ENCODE peak calls at places on chromosomes 5 and 9, in four cellular contexts. W is activated naive CD4-positive, alpha-beta T cell; U is germinal center; C is fibroblast of mammary gland. L is an unnamed sample.

GRCh38 chr5:113487411-113487778 is 858 bp downstream of the MCC start:
- DNase-seq in W (no peak), C (peak), U (peak), L (peak)

GRCh38 chr5:176750144-176750543 is 60.2 kb upstream of the UNC5A start:
- DNase-seq in C (no peak), W (no peak), U (no peak), L (no peak)

GRCh38 chr5:119318256-119318914 is 37.4 kb upstream of the TNFAIP8 start:
- DNase-seq in C (no peak), U (no peak), W (no peak), L (no peak)

GRCh38 chr5:135329913-135330797 is 68.9 kb downstream of the MACROH2A1 start:
- DNase-seq in C (no peak), U (no peak), W (no peak), L (no peak)

GRCh38 chr5:14173419-14174234 is 30.5 kb downstream of the TRIO start:
- DNase-seq in U (no peak), W (no peak), C (no peak), L (peak)

GRCh38 chr5:32612134-32612888 is 27.0 kb downstream of the SUB1 start:
- DNase-seq in U (no peak), W (no peak), C (no peak), L (peak)

GRCh38 chr5:18179579-18179978 is 545.3 kb downstream of the TAF11L14 start:
- DNase-seq in C (no peak), W (no peak), U (no peak), L (no peak)

GRCh38 chr9:5364294-5364990 is 24.8 kb upstream of the RLN1 start:
- DNase-seq in U (no peak), C (peak), W (no peak), L (peak)

GRCh38 chr9:89602978-89603628 is 1.7 kb upstream of the GADD45G start:
- DNase-seq in W (peak), C (peak), U (peak), L (peak)

GRCh38 chr9:89853161-89853560 is 248.3 kb downstream of the GADD45G start:
- DNase-seq in C (no peak), W (no peak), U (no peak), L (no peak)

GRCh38 chr9:89444212-89444611 is 53.7 kb downstream of the SEMA4D start:
- DNase-seq in U (no peak), C (no peak), W (peak), L (no peak)

GRCh38 chr5:176588297-176588696 is 21.7 kb downstream of the GPRIN1 start:
- DNase-seq in W (no peak), C (no peak), U (no peak), L (no peak)

GRCh38 chr5:62212648-62213047 is 93.4 kb upstream of the KIF2A start:
- DNase-seq in C (no peak), U (no peak), W (no peak), L (no peak)

GRCh38 chr9:111957856-111958631 is 61.4 kb downstream of the UGCG start:
- DNase-seq in W (no peak), C (peak), U (no peak), L (peak)

GRCh38 chr9:21402387-21403247 is 6.3 kb upstream of the IFNA8 start:
- DNase-seq in W (no peak), U (no peak), C (no peak), L (peak)

GRCh38 chr9:132823370-132824144 is 54.5 kb downstream of the AK8 start:
- DNase-seq in W (no peak), C (no peak), U (no peak), L (no peak)

GRCh38 chr5:138138949-138139775 is at the start of gene NME5:
- DNase-seq in W (no peak), U (peak), C (peak), L (no peak)

GRCh38 chr5:97121848-97122247 is 20.6 kb downstream of the LIX1 start:
- DNase-seq in U (no peak), C (no peak), W (no peak), L (no peak)

GRCh38 chr5:36482812-36483211 is 123.6 kb upstream of the SLC1A3 start:
- DNase-seq in C (no peak), W (no peak), U (no peak), L (no peak)

GRCh38 chr5:81165493-81166119 is 67.5 kb upstream of the CKMT2 start:
- DNase-seq in C (peak), U (peak), W (peak), L (peak)

GRCh38 chr5:113090336-113091106 is 113.9 kb downstream of the DCP2 start:
- DNase-seq in W (no peak), C (no peak), U (no peak), L (no peak)

GRCh38 chr9:130444565-130445221 is at the start of gene ASS1:
- DNase-seq in U (peak), C (no peak), W (no peak), L (peak)

GRCh38 chr9:19122490-19123042 is 4.7 kb downstream of the PLIN2 start:
- DNase-seq in W (no peak), C (no peak), U (no peak), L (peak)

GRCh38 chr9:79657891-79658290 is 86.1 kb downstream of the TLE4 start:
- DNase-seq in W (no peak), U (no peak), C (no peak), L (peak)

GRCh38 chr9:104881991-104882555 is 45.9 kb downstream of the ABCA1 start:
- DNase-seq in W (no peak), C (no peak), U (no peak), L (no peak)

GRCh38 chr9:72401396-72401795 is 36.4 kb upstream of the ZFAND5 start:
- DNase-seq in C (no peak), W (no peak), U (no peak), L (no peak)

GRCh38 chr5:21817668-21818419 is 1035.3 kb downstream of the CDH12 start:
- DNase-seq in U (no peak), C (peak), W (no peak), L (peak)

GRCh38 chr9:126633881-126634558 is 20.3 kb downstream of the LMX1B start:
- DNase-seq in W (no peak), C (no peak), U (no peak), L (no peak)

GRCh38 chr9:78408388-78408787 is 111.5 kb downstream of the PSAT1 start:
- DNase-seq in W (no peak), C (no peak), U (no peak), L (no peak)

GRCh38 chr9:93122721-93123221 is 11.3 kb downstream of the NINJ1 start:
- DNase-seq in C (no peak), U (no peak), W (no peak), L (no peak)

GRCh38 chr9:105064248-105065118 is 136.5 kb upstream of the ABCA1 start:
- DNase-seq in C (peak), U (no peak), W (no peak), L (peak)

GRCh38 chr5:111530298-111530740 is 18.0 kb upstream of the STARD4 start:
- DNase-seq in U (peak), C (peak), W (peak), L (peak)

GRCh38 chr9:89886281-89886700 is 281.5 kb downstream of the GADD45G start:
- DNase-seq in W (no peak), C (no peak), U (no peak), L (no peak)

GRCh38 chr9:86903461-86904010 is 43.8 kb downstream of the GAS1 start:
- DNase-seq in C (no peak), U (no peak), W (no peak), L (no peak)

GRCh38 chr9:94057918-94058317 is 26.3 kb upstream of the PTPDC1 start:
- DNase-seq in W (no peak), U (no peak), C (no peak), L (no peak)

GRCh38 chr5:143372187-143372829 is 31.2 kb downstream of the NR3C1 start:
- DNase-seq in W (no peak), C (peak), U (no peak), L (peak)

GRCh38 chr9:14103115-14103514 is 210.8 kb downstream of the NFIB start:
- DNase-seq in U (no peak), C (no peak), W (no peak), L (peak)

GRCh38 chr5:32302822-32303754 is 9.7 kb downstream of the MTMR12 start:
- DNase-seq in C (peak), U (no peak), W (no peak), L (peak)

GRCh38 chr5:149140197-149141002 is 893 bp upstream of the ABLIM3 start:
- DNase-seq in U (no peak), W (no peak), C (no peak), L (no peak)